ENCODE peak calls at places on chromosomes 5 and 9, in five cellular contexts. One of them, this sample, is unnamed.

GRCh38 chr5:142902188-142902965 is 132.2 kb downstream of the ARHGAP26 start:
- DNase-seq in AG09319: no peak
- DNase-seq in PC-3: no peak
- DNase-seq in breast epithelium: no peak
- DNase-seq in CD8-positive, alpha-beta T cell: no peak
- DNase-seq in this sample: no peak

GRCh38 chr9:85925493-85925892 is 15.5 kb upstream of the NAA35 start:
- DNase-seq in AG09319: no peak
- DNase-seq in PC-3: no peak
- DNase-seq in breast epithelium: no peak
- DNase-seq in CD8-positive, alpha-beta T cell: no peak
- DNase-seq in this sample: no peak

GRCh38 chr5:138258704-138259285 is 15.6 kb downstream of the GFRA3 start:
- DNase-seq in AG09319: no peak
- DNase-seq in PC-3: no peak
- DNase-seq in breast epithelium: no peak
- DNase-seq in CD8-positive, alpha-beta T cell: no peak
- DNase-seq in this sample: no peak

GRCh38 chr5:138051441-138052296 is 18.8 kb upstream of the FAM13B start:
- DNase-seq in AG09319: no peak
- DNase-seq in PC-3: no peak
- DNase-seq in breast epithelium: no peak
- DNase-seq in CD8-positive, alpha-beta T cell: no peak
- DNase-seq in this sample: peak

GRCh38 chr5:81151546-81151945 is 81.6 kb upstream of the CKMT2 start:
- DNase-seq in AG09319: peak
- DNase-seq in PC-3: no peak
- DNase-seq in breast epithelium: no peak
- DNase-seq in CD8-positive, alpha-beta T cell: no peak
- DNase-seq in this sample: no peak

GRCh38 chr5:93164690-93165089 is 416.3 kb downstream of the NR2F1-AS1 start:
- DNase-seq in AG09319: peak
- DNase-seq in PC-3: peak
- DNase-seq in breast epithelium: no peak
- DNase-seq in CD8-positive, alpha-beta T cell: no peak
- DNase-seq in this sample: no peak

GRCh38 chr5:56060276-56061110 is 65.7 kb upstream of the IL6ST start:
- DNase-seq in AG09319: no peak
- DNase-seq in PC-3: no peak
- DNase-seq in breast epithelium: no peak
- DNase-seq in CD8-positive, alpha-beta T cell: no peak
- DNase-seq in this sample: no peak

GRCh38 chr5:54807421-54807820 is 178.0 kb downstream of the ESM1 start:
- DNase-seq in AG09319: no peak
- DNase-seq in PC-3: peak
- DNase-seq in breast epithelium: no peak
- DNase-seq in CD8-positive, alpha-beta T cell: no peak
- DNase-seq in this sample: no peak

GRCh38 chr9:133406039-133406438 is 11.8 kb downstream of the REXO4 start:
- DNase-seq in AG09319: no peak
- DNase-seq in PC-3: no peak
- DNase-seq in breast epithelium: no peak
- DNase-seq in CD8-positive, alpha-beta T cell: no peak
- DNase-seq in this sample: no peak

GRCh38 chr5:58787982-58788381 is 205.1 kb downstream of the RAB3C start:
- DNase-seq in AG09319: no peak
- DNase-seq in PC-3: no peak
- DNase-seq in breast epithelium: no peak
- DNase-seq in CD8-positive, alpha-beta T cell: no peak
- DNase-seq in this sample: no peak

GRCh38 chr5:178839319-178839704 is 20.4 kb upstream of the ZNF354B start:
- DNase-seq in AG09319: no peak
- DNase-seq in PC-3: peak
- DNase-seq in breast epithelium: peak
- DNase-seq in CD8-positive, alpha-beta T cell: peak
- DNase-seq in this sample: peak

GRCh38 chr5:6780802-6781391 is 67.7 kb downstream of the TENT4A start:
- DNase-seq in AG09319: no peak
- DNase-seq in PC-3: peak
- DNase-seq in breast epithelium: no peak
- DNase-seq in CD8-positive, alpha-beta T cell: no peak
- DNase-seq in this sample: peak

GRCh38 chr5:134004626-134005414 is at the start of gene VDAC1:
- DNase-seq in AG09319: peak
- DNase-seq in PC-3: peak
- DNase-seq in breast epithelium: peak
- DNase-seq in CD8-positive, alpha-beta T cell: peak
- DNase-seq in this sample: peak

GRCh38 chr5:19885040-19885824 is 102.8 kb downstream of the CDH18 start:
- DNase-seq in AG09319: no peak
- DNase-seq in PC-3: no peak
- DNase-seq in breast epithelium: no peak
- DNase-seq in CD8-positive, alpha-beta T cell: no peak
- DNase-seq in this sample: no peak

GRCh38 chr9:93686127-93686879 is 109.9 kb downstream of the PHF2 start:
- DNase-seq in AG09319: no peak
- DNase-seq in PC-3: no peak
- DNase-seq in breast epithelium: peak
- DNase-seq in CD8-positive, alpha-beta T cell: no peak
- DNase-seq in this sample: peak

GRCh38 chr9:109653470-109653869 is 126.5 kb upstream of the PALM2AKAP2 start:
- DNase-seq in AG09319: no peak
- DNase-seq in PC-3: no peak
- DNase-seq in breast epithelium: no peak
- DNase-seq in CD8-positive, alpha-beta T cell: no peak
- DNase-seq in this sample: no peak

GRCh38 chr9:128729766-128730517 is 6.0 kb upstream of the ZDHHC12 start:
- DNase-seq in AG09319: no peak
- DNase-seq in PC-3: no peak
- DNase-seq in breast epithelium: no peak
- DNase-seq in CD8-positive, alpha-beta T cell: no peak
- DNase-seq in this sample: no peak

GRCh38 chr9:127165096-127165495 is 42.7 kb upstream of the ANGPTL2 start:
- DNase-seq in AG09319: no peak
- DNase-seq in PC-3: no peak
- DNase-seq in breast epithelium: no peak
- DNase-seq in CD8-positive, alpha-beta T cell: no peak
- DNase-seq in this sample: no peak

GRCh38 chr9:82563841-82564240 is 499.1 kb downstream of the RASEF start:
- DNase-seq in AG09319: no peak
- DNase-seq in PC-3: no peak
- DNase-seq in breast epithelium: no peak
- DNase-seq in CD8-positive, alpha-beta T cell: no peak
- DNase-seq in this sample: no peak

GRCh38 chr5:31854181-31854624 is 215.3 kb downstream of the PDZD2 start:
- DNase-seq in AG09319: no peak
- DNase-seq in PC-3: peak
- DNase-seq in breast epithelium: no peak
- DNase-seq in CD8-positive, alpha-beta T cell: no peak
- DNase-seq in this sample: peak

GRCh38 chr5:3958389-3958788 is 362.8 kb downstream of the IRX1 start:
- DNase-seq in AG09319: no peak
- DNase-seq in PC-3: no peak
- DNase-seq in breast epithelium: no peak
- DNase-seq in CD8-positive, alpha-beta T cell: no peak
- DNase-seq in this sample: no peak

GRCh38 chr9:116342941-116343340 is 189.3 kb downstream of the PAPPA start:
- DNase-seq in AG09319: no peak
- DNase-seq in PC-3: peak
- DNase-seq in breast epithelium: no peak
- DNase-seq in CD8-positive, alpha-beta T cell: no peak
- DNase-seq in this sample: no peak

GRCh38 chr5:957730-958485 is 50.7 kb upstream of the NKD2 start:
- DNase-seq in AG09319: no peak
- DNase-seq in PC-3: peak
- DNase-seq in breast epithelium: no peak
- DNase-seq in CD8-positive, alpha-beta T cell: no peak
- DNase-seq in this sample: no peak

GRCh38 chr5:3590253-3590966 is 5.2 kb upstream of the IRX1 start:
- DNase-seq in AG09319: no peak
- DNase-seq in PC-3: no peak
- DNase-seq in breast epithelium: no peak
- DNase-seq in CD8-positive, alpha-beta T cell: no peak
- DNase-seq in this sample: no peak

GRCh38 chr5:171776747-171777419 is 8.7 kb upstream of the SMIM23 start:
- DNase-seq in AG09319: no peak
- DNase-seq in PC-3: no peak
- DNase-seq in breast epithelium: no peak
- DNase-seq in CD8-positive, alpha-beta T cell: no peak
- DNase-seq in this sample: no peak

GRCh38 chr5:127960126-127960744 is 123.3 kb upstream of the SLC12A2 start:
- DNase-seq in AG09319: no peak
- DNase-seq in PC-3: no peak
- DNase-seq in breast epithelium: no peak
- DNase-seq in CD8-positive, alpha-beta T cell: no peak
- DNase-seq in this sample: no peak

GRCh38 chr9:107613314-107613713 is 123.7 kb upstream of the KLF4 start:
- DNase-seq in AG09319: no peak
- DNase-seq in PC-3: no peak
- DNase-seq in breast epithelium: no peak
- DNase-seq in CD8-positive, alpha-beta T cell: no peak
- DNase-seq in this sample: no peak

GRCh38 chr5:154757647-154758406 is 2.6 kb downstream of the LARP1 start:
- DNase-seq in AG09319: no peak
- DNase-seq in PC-3: peak
- DNase-seq in breast epithelium: no peak
- DNase-seq in CD8-positive, alpha-beta T cell: peak
- DNase-seq in this sample: no peak

GRCh38 chr5:95410269-95410668 is 19.1 kb downstream of the FAM81B start:
- DNase-seq in AG09319: no peak
- DNase-seq in PC-3: no peak
- DNase-seq in breast epithelium: no peak
- DNase-seq in CD8-positive, alpha-beta T cell: no peak
- DNase-seq in this sample: no peak

GRCh38 chr9:70525553-70525952 is 111.1 kb upstream of the KLF9 start:
- DNase-seq in AG09319: no peak
- DNase-seq in PC-3: no peak
- DNase-seq in breast epithelium: no peak
- DNase-seq in CD8-positive, alpha-beta T cell: no peak
- DNase-seq in this sample: no peak

GRCh38 chr5:157275403-157275802 is 9.5 kb downstream of the CYFIP2 start:
- DNase-seq in AG09319: no peak
- DNase-seq in PC-3: no peak
- DNase-seq in breast epithelium: no peak
- DNase-seq in CD8-positive, alpha-beta T cell: no peak
- DNase-seq in this sample: no peak

GRCh38 chr5:141513021-141513626 is 24.2 kb downstream of the PCDHGC5 start:
- DNase-seq in AG09319: no peak
- DNase-seq in PC-3: no peak
- DNase-seq in breast epithelium: no peak
- DNase-seq in CD8-positive, alpha-beta T cell: no peak
- DNase-seq in this sample: peak

GRCh38 chr5:61182449-61182848 is 20.2 kb upstream of the SMIM15 start:
- DNase-seq in AG09319: no peak
- DNase-seq in PC-3: no peak
- DNase-seq in breast epithelium: no peak
- DNase-seq in CD8-positive, alpha-beta T cell: no peak
- DNase-seq in this sample: no peak

GRCh38 chr9:101383361-101383760 is 1.4 kb downstream of the BAAT start:
- DNase-seq in AG09319: no peak
- DNase-seq in PC-3: no peak
- DNase-seq in breast epithelium: no peak
- DNase-seq in CD8-positive, alpha-beta T cell: no peak
- DNase-seq in this sample: no peak

GRCh38 chr9:101376117-101376866 is 8.5 kb downstream of the BAAT start:
- DNase-seq in AG09319: no peak
- DNase-seq in PC-3: no peak
- DNase-seq in breast epithelium: no peak
- DNase-seq in CD8-positive, alpha-beta T cell: no peak
- DNase-seq in this sample: peak

GRCh38 chr9:101381833-101382342 is 2.9 kb downstream of the BAAT start:
- DNase-seq in AG09319: no peak
- DNase-seq in PC-3: no peak
- DNase-seq in breast epithelium: no peak
- DNase-seq in CD8-positive, alpha-beta T cell: no peak
- DNase-seq in this sample: no peak

GRCh38 chr9:101381118-101381517 is 3.7 kb downstream of the BAAT start:
- DNase-seq in AG09319: no peak
- DNase-seq in PC-3: no peak
- DNase-seq in breast epithelium: no peak
- DNase-seq in CD8-positive, alpha-beta T cell: no peak
- DNase-seq in this sample: no peak

GRCh38 chr9:101380295-101380694 is 4.5 kb downstream of the BAAT start:
- DNase-seq in AG09319: no peak
- DNase-seq in PC-3: no peak
- DNase-seq in breast epithelium: no peak
- DNase-seq in CD8-positive, alpha-beta T cell: no peak
- DNase-seq in this sample: no peak
- TF ChIP-seq CTCF in AG09319: no peak
- TF ChIP-seq CTCF in PC-3: no peak
- TF ChIP-seq CTCF in breast epithelium: no peak
- TF ChIP-seq CTCF in CD8-positive, alpha-beta T cell: no peak
- TF ChIP-seq CTCF in this sample: no peak

GRCh38 chr5:149616727-149617284 is 35.5 kb downstream of the ARHGEF37 start:
- DNase-seq in AG09319: no peak
- DNase-seq in PC-3: no peak
- DNase-seq in breast epithelium: no peak
- DNase-seq in CD8-positive, alpha-beta T cell: no peak
- DNase-seq in this sample: no peak
- TF ChIP-seq CTCF in AG09319: no peak
- TF ChIP-seq CTCF in PC-3: no peak
- TF ChIP-seq CTCF in breast epithelium: no peak
- TF ChIP-seq CTCF in CD8-positive, alpha-beta T cell: no peak
- TF ChIP-seq CTCF in this sample: no peak

DNA sequence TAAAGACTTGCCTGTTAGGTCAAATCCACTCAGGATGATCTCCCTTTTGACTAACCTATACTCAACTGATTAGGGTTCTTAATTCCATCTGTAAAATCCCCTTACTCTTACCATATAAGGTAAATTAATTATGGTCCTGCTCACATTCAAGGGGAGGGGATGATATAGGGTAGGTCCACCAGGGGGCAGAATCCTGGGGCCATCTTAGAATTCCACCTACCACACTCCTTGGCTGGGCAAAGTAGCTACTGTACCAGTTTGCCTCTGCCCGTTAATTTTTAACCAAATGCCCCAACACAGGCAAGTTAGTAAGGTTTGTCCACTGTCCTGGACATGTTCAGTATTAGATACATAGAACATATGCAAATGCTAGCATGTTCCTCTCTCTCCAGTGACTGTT is 262.4 kb downstream of the SEMA5A start:
- DNase-seq in AG09319: no peak
- DNase-seq in PC-3: no peak
- DNase-seq in breast epithelium: no peak
- DNase-seq in CD8-positive, alpha-beta T cell: no peak
- DNase-seq in this sample: no peak
- TF ChIP-seq CTCF in AG09319: no peak
- TF ChIP-seq CTCF in PC-3: peak
- TF ChIP-seq CTCF in breast epithelium: no peak
- TF ChIP-seq CTCF in CD8-positive, alpha-beta T cell: no peak
- TF ChIP-seq CTCF in this sample: no peak

GRCh38 chr5:68149189-68149588 is 66.4 kb upstream of the PIK3R1 start:
- DNase-seq in AG09319: no peak
- DNase-seq in PC-3: no peak
- DNase-seq in breast epithelium: no peak
- DNase-seq in CD8-positive, alpha-beta T cell: no peak
- DNase-seq in this sample: no peak
- TF ChIP-seq CTCF in AG09319: no peak
- TF ChIP-seq CTCF in PC-3: no peak
- TF ChIP-seq CTCF in breast epithelium: no peak
- TF ChIP-seq CTCF in CD8-positive, alpha-beta T cell: no peak
- TF ChIP-seq CTCF in this sample: no peak

This sample was measured in testis.